ENCODE peak calls at places on chromosomes 3 and 15, in eight cellular contexts. A, J, B, Q, D, G, Y and K are unnamed samples.

GRCh38 chr15:32701863-32702262 is 15.9 kb upstream of the GREM1 start:
- DNase-seq in A (no peak), J (no peak), B (no peak), Q (no peak), D (no peak), G (no peak), Y (no peak), K (no peak)

GRCh38 chr3:53616330-53616729 is 121.9 kb downstream of the CACNA1D start:
- DNase-seq in A (no peak), J (no peak), B (no peak), Q (no peak), D (no peak), G (no peak), Y (no peak), K (no peak)

GRCh38 chr15:65305144-65305758 is 774 bp downstream of the RNU5B-1 start:
- DNase-seq in A (no peak), J (no peak), B (no peak), Q (no peak), D (no peak), G (no peak), Y (no peak), K (no peak)

GRCh38 chr3:176514297-176514696 is 683.0 kb downstream of the TBL1XR1 start:
- DNase-seq in A (peak), J (peak), B (peak), Q (no peak), D (peak), G (peak), Y (peak), K (peak)

GRCh38 chr3:89145995-89146394 is 38.6 kb downstream of the EPHA3 start:
- DNase-seq in A (no peak), J (peak), B (peak), Q (no peak), D (no peak), G (no peak), Y (no peak), K (no peak)

GRCh38 chr3:38387862-38388261 is 41.3 kb downstream of the XYLB start:
- DNase-seq in A (no peak), J (no peak), B (no peak), Q (no peak), D (no peak), G (no peak), Y (no peak), K (no peak)

GRCh38 chr15:47339800-47340575 is 377.3 kb upstream of the SEMA6D start:
- DNase-seq in A (no peak), J (no peak), B (no peak), Q (no peak), D (no peak), G (no peak), Y (no peak), K (no peak)

GRCh38 chr3:140103986-140104645 is 169.1 kb downstream of the CLSTN2 start:
- DNase-seq in A (no peak), J (no peak), B (no peak), Q (no peak), D (no peak), G (no peak), Y (no peak), K (no peak)

GRCh38 chr3:116939091-116939490 is 229.5 kb downstream of the TUSC7 start:
- DNase-seq in A (no peak), J (no peak), B (no peak), Q (no peak), D (no peak), G (no peak), Y (no peak), K (no peak)

GRCh38 chr15:38028869-38029268 is 94.4 kb downstream of the TMCO5A start:
- DNase-seq in A (no peak), J (no peak), B (no peak), Q (no peak), D (no peak), G (no peak), Y (no peak), K (no peak)

GRCh38 chr3:12138044-12138443 is 20.7 kb downstream of the TIMP4 start:
- DNase-seq in A (peak), J (peak), B (no peak), Q (no peak), D (peak), G (no peak), Y (peak), K (peak)

GRCh38 chr15:45199136-45199810 is 11.5 kb upstream of the SHF start:
- DNase-seq in A (no peak), J (peak), B (peak), Q (peak), D (peak), G (no peak), Y (peak), K (peak)

GRCh38 chr15:39774688-39775267 is 7.9 kb downstream of the FSIP1 start:
- DNase-seq in A (no peak), J (no peak), B (no peak), Q (no peak), D (no peak), G (no peak), Y (no peak), K (peak)

GRCh38 chr15:77541421-77542181 is 91.1 kb downstream of the LINGO1 start:
- DNase-seq in A (no peak), J (no peak), B (no peak), Q (no peak), D (no peak), G (no peak), Y (no peak), K (no peak)

GRCh38 chr3:195550723-195551122 is 7.6 kb upstream of the PPP1R2 start:
- DNase-seq in A (no peak), J (no peak), B (peak), Q (no peak), D (no peak), G (no peak), Y (no peak), K (no peak)

GRCh38 chr3:53506110-53506762 is 11.8 kb downstream of the CACNA1D start:
- DNase-seq in A (no peak), J (peak), B (no peak), Q (no peak), D (no peak), G (no peak), Y (no peak), K (no peak)

GRCh38 chr15:28021281-28022039 is 77.7 kb downstream of the OCA2 start:
- DNase-seq in A (peak), J (peak), B (peak), Q (no peak), D (peak), G (peak), Y (no peak), K (peak)

GRCh38 chr3:156547637-156548036 is 7.3 kb downstream of the SSR3 start:
- DNase-seq in A (no peak), J (no peak), B (no peak), Q (no peak), D (no peak), G (no peak), Y (peak), K (no peak)

GRCh38 chr15:40229316-40229715 is 9.5 kb upstream of the PAK6 start:
- DNase-seq in A (no peak), J (no peak), B (no peak), Q (no peak), D (no peak), G (no peak), Y (no peak), K (no peak)

GRCh38 chr3:170563712-170564423 is 22.0 kb downstream of the SLC7A14 start:
- DNase-seq in A (no peak), J (no peak), B (no peak), Q (peak), D (peak), G (no peak), Y (peak), K (no peak)

GRCh38 chr3:170978335-170978745 is 48.2 kb downstream of the SLC2A2 start:
- DNase-seq in A (no peak), J (peak), B (no peak), Q (no peak), D (no peak), G (no peak), Y (no peak), K (no peak)

GRCh38 chr3:59699648-59700320 is 650.0 kb upstream of the CFAP20DC start:
- DNase-seq in A (no peak), J (no peak), B (no peak), Q (no peak), D (no peak), G (no peak), Y (no peak), K (no peak)
- TF ChIP-seq POLR2A in A (no peak), J (no peak), B (no peak), Q (no peak), D (no peak), G (no peak), Y (no peak), K (no peak)

GRCh38 chr3:30620402-30621360 is 14.3 kb downstream of the TGFBR2 start:
- DNase-seq in A (no peak), J (no peak), B (no peak), Q (no peak), D (no peak), G (no peak), Y (no peak), K (no peak)

GRCh38 chr3:30625541-30626438 is 19.4 kb downstream of the TGFBR2 start:
- DNase-seq in A (peak), J (peak), B (peak), Q (no peak), D (no peak), G (no peak), Y (peak), K (no peak)

GRCh38 chr3:30622047-30622545 is 15.7 kb downstream of the TGFBR2 start:
- DNase-seq in A (no peak), J (no peak), B (no peak), Q (no peak), D (no peak), G (no peak), Y (no peak), K (no peak)

GRCh38 chr3:30626443-30627181 is 20.2 kb downstream of the TGFBR2 start:
- DNase-seq in A (peak), J (peak), B (no peak), Q (no peak), D (no peak), G (no peak), Y (no peak), K (no peak)

GRCh38 chr3:30623375-30623774 is 17.0 kb downstream of the TGFBR2 start:
- DNase-seq in A (no peak), J (no peak), B (no peak), Q (no peak), D (no peak), G (no peak), Y (no peak), K (no peak)
- TF ChIP-seq MAX in A (peak), J (no peak), B (no peak), Q (no peak), D (no peak), G (no peak), Y (no peak), K (no peak)

GRCh38 chr3:142215111-142215510 is 10.3 kb downstream of the GK5 start:
- DNase-seq in A (no peak), J (peak), B (no peak), Q (no peak), D (no peak), G (no peak), Y (peak), K (no peak)

GRCh38 chr3:142211034-142211433 is 14.4 kb downstream of the GK5 start:
- DNase-seq in A (no peak), J (peak), B (no peak), Q (no peak), D (no peak), G (no peak), Y (peak), K (peak)

GRCh38 chr3:142210608-142211007 is 14.8 kb downstream of the GK5 start:
- DNase-seq in A (no peak), J (no peak), B (no peak), Q (no peak), D (no peak), G (no peak), Y (no peak), K (no peak)

GRCh38 chr3:142216321-142216720 is 9.1 kb downstream of the GK5 start:
- DNase-seq in A (no peak), J (no peak), B (no peak), Q (no peak), D (no peak), G (no peak), Y (no peak), K (no peak)

GRCh38 chr3:142213298-142213697 is 12.1 kb downstream of the GK5 start:
- DNase-seq in A (no peak), J (no peak), B (no peak), Q (no peak), D (no peak), G (no peak), Y (no peak), K (no peak)
- TF ChIP-seq POLR2A in A (no peak), J (no peak), B (no peak), Q (no peak), D (no peak), G (no peak), Y (no peak), K (no peak)

DNA sequence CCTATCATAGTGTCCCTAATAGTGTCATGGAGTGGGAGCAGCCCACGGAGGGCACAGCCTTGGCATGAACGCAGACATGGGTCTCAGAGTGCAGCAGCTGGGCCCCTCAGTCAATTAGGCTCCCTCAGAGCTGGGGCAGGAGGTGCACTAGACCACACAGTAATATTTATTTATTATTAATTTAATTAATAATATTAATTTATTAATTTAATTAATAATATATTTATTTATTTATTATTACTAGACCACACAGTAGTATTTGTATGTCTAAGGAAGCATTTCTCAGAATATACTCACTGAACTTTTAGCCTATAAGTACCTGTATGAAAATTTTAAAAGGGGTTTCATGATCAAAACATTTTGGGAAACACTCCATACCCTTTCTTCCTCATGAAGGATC is 5.3 kb downstream of the CCR5AS start:
- DNase-seq in A (no peak), J (no peak), B (no peak), Q (no peak), D (no peak), G (no peak), Y (no peak), K (no peak)
- TF ChIP-seq MAX in A (no peak), J (no peak), B (no peak), Q (no peak), D (no peak), G (no peak), Y (no peak), K (no peak)